ENCODE peak calls at places on chromosomes 2 and 18, in seven cellular contexts. One of them, this sample, is unnamed.

GRCh38 chr2:68251855-68252406 is 401 bp downstream of the PPP3R1 start:
- DNase-seq in AG09319: no peak
- DNase-seq in germinal center: peak; percentile 47
- DNase-seq in breast epithelium: no peak
- DNase-seq in lower lobe of right lung: peak; percentile 61
- DNase-seq in iris pigment epithelial cell: no peak
- DNase-seq in A549: no peak
- DNase-seq in this sample: peak; percentile 54

GRCh38 chr2:170771049-170771937 is 1.1 kb downstream of the ERICH2 start:
- DNase-seq in AG09319: no peak
- DNase-seq in germinal center: no peak
- DNase-seq in breast epithelium: no peak
- DNase-seq in lower lobe of right lung: no peak
- DNase-seq in iris pigment epithelial cell: peak; percentile 24
- DNase-seq in A549: peak; percentile 35
- DNase-seq in this sample: no peak

GRCh38 chr18:67669993-67670671 is 153.6 kb upstream of the DSEL start:
- DNase-seq in AG09319: peak; percentile 96
- DNase-seq in germinal center: no peak
- DNase-seq in breast epithelium: no peak
- DNase-seq in lower lobe of right lung: no peak
- DNase-seq in iris pigment epithelial cell: peak; percentile 94
- DNase-seq in A549: no peak
- DNase-seq in this sample: no peak

GRCh38 chr2:237533668-237534138 is 32.7 kb upstream of the PRLH start:
- DNase-seq in AG09319: no peak
- DNase-seq in germinal center: no peak
- DNase-seq in breast epithelium: no peak
- DNase-seq in lower lobe of right lung: no peak
- DNase-seq in iris pigment epithelial cell: no peak
- DNase-seq in A549: no peak
- DNase-seq in this sample: no peak

GRCh38 chr18:647304-647703 is 10.1 kb upstream of the TYMS start:
- DNase-seq in AG09319: no peak
- DNase-seq in germinal center: no peak
- DNase-seq in breast epithelium: no peak
- DNase-seq in lower lobe of right lung: no peak
- DNase-seq in iris pigment epithelial cell: no peak
- DNase-seq in A549: no peak
- DNase-seq in this sample: no peak

GRCh38 chr2:49177194-49177593 is 22.9 kb upstream of the FSHR start:
- DNase-seq in AG09319: no peak
- DNase-seq in germinal center: no peak
- DNase-seq in breast epithelium: no peak
- DNase-seq in lower lobe of right lung: no peak
- DNase-seq in iris pigment epithelial cell: no peak
- DNase-seq in A549: no peak
- DNase-seq in this sample: no peak

GRCh38 chr2:189698020-189698887 is 23.8 kb downstream of the ANKAR start:
- DNase-seq in AG09319: peak; percentile 19
- DNase-seq in germinal center: peak; percentile 13
- DNase-seq in breast epithelium: no peak
- DNase-seq in lower lobe of right lung: no peak
- DNase-seq in iris pigment epithelial cell: peak; percentile 44
- DNase-seq in A549: peak; percentile 47
- DNase-seq in this sample: peak; percentile 70

GRCh38 chr2:240596080-240596460 is 9.5 kb downstream of the CAPN10 start:
- DNase-seq in AG09319: no peak
- DNase-seq in germinal center: no peak
- DNase-seq in breast epithelium: no peak
- DNase-seq in lower lobe of right lung: peak; percentile 36
- DNase-seq in iris pigment epithelial cell: no peak
- DNase-seq in A549: no peak
- DNase-seq in this sample: no peak